ENCODE peak calls at places on chromosomes 6 and 20, in four cellular contexts. G is endothelial cell of umbilical vein, I is stomach, Q is GM12891. K is an unnamed sample.

GRCh38 chr6:167734662-167735497 is 91.8 kb upstream of the AFDN start:
- DNase-seq in I (peak), G (no peak), Q (no peak), K (no peak)

GRCh38 chr6:167778497-167779122 is 48.1 kb upstream of the AFDN start:
- DNase-seq in I (peak), G (no peak), Q (no peak), K (no peak)

GRCh38 chr6:152267967-152268845 is 369.0 kb downstream of the SYNE1 start:
- DNase-seq in G (peak), Q (no peak), I (no peak), K (no peak)

GRCh38 chr6:43076928-43077809 is 1.1 kb downstream of the PTK7 start:
- DNase-seq in G (no peak), I (no peak), Q (no peak), K (no peak)

GRCh38 chr6:160030103-160030502 is 61.2 kb downstream of the IGF2R start:
- DNase-seq in G (peak), I (peak), Q (no peak), K (peak)

GRCh38 chr6:78831492-78831891 is 35.9 kb upstream of the IRAK1BP1 start:
- DNase-seq in G (peak), I (peak), Q (no peak), K (no peak)

GRCh38 chr6:161292145-161292544 is 18.3 kb upstream of the AGPAT4 start:
- DNase-seq in Q (no peak), I (no peak), G (no peak), K (no peak)

GRCh38 chr6:106194949-106195919 is 109.1 kb downstream of the PRDM1 start:
- DNase-seq in G (no peak), I (no peak), Q (no peak), K (no peak)

GRCh38 chr6:30893001-30893591 is 8.8 kb downstream of the DDR1 start:
- DNase-seq in G (no peak), I (no peak), Q (no peak), K (no peak)

GRCh38 chr6:168124921-168125320 is 45.9 kb upstream of the FRMD1 start:
- DNase-seq in I (no peak), G (no peak), Q (no peak), K (no peak)

GRCh38 chr6:72631480-72631879 is 9.6 kb downstream of the KCNQ5 start:
- DNase-seq in I (no peak), Q (no peak), G (no peak), K (no peak)

GRCh38 chr6:53390010-53390409 is 41.3 kb upstream of the ELOVL5 start:
- DNase-seq in I (no peak), G (no peak), Q (no peak), K (no peak)

GRCh38 chr20:56967916-56968315 is 298.5 kb downstream of the BMP7 start:
- DNase-seq in G (no peak), I (no peak), Q (no peak), K (no peak)

GRCh38 chr20:45406260-45407066 is 1.6 kb upstream of the DBNDD2 start:
- DNase-seq in Q (no peak), G (peak), I (peak), K (no peak)

GRCh38 chr6:128641701-128642100 is 121.3 kb upstream of the PTPRK start:
- DNase-seq in Q (no peak), G (no peak), I (no peak), K (no peak)

GRCh38 chr6:134539865-134540323 is 222.0 kb upstream of the SGK1 start:
- DNase-seq in I (no peak), G (no peak), Q (no peak), K (no peak)

GRCh38 chr20:48752963-48753362 is 74.8 kb downstream of the PREX1 start:
- DNase-seq in G (no peak), Q (no peak), I (no peak), K (no peak)

GRCh38 chr6:155589190-155589589 is 133.6 kb upstream of the NOX3 start:
- DNase-seq in I (no peak), G (no peak), Q (no peak), K (no peak)

GRCh38 chr6:37536462-37537225 is 37.0 kb upstream of the CCDC167 start:
- DNase-seq in I (no peak), Q (no peak), G (no peak), K (no peak)

GRCh38 chr20:50915424-50915823 is 15.8 kb downstream of the ADNP start:
- DNase-seq in I (no peak), G (peak), Q (no peak), K (no peak)

GRCh38 chr20:9817654-9818053 is 21.2 kb downstream of the PAK5 start:
- DNase-seq in G (no peak), Q (no peak), I (no peak), K (no peak)

GRCh38 chr20:9815662-9816061 is 23.2 kb downstream of the PAK5 start:
- DNase-seq in I (no peak), G (no peak), Q (no peak), K (no peak)
- TF ChIP-seq POLR2A in I (no peak), G (no peak), Q (no peak), K (no peak)

GRCh38 chr6:33080127-33081089 is 4.6 kb downstream of the HLA-DPB1 start:
- DNase-seq in G (peak), Q (no peak), I (no peak), K (no peak)
- TF ChIP-seq POLR2A in G (no peak), Q (peak), I (no peak), K (no peak)

GRCh38 chr20:53738039-53738944 is 144.7 kb upstream of the ZNF217 start:
- DNase-seq in G (no peak), Q (no peak), I (peak), K (peak)
- TF ChIP-seq POLR2A in G (no peak), Q (no peak), I (no peak), K (peak)

DNA sequence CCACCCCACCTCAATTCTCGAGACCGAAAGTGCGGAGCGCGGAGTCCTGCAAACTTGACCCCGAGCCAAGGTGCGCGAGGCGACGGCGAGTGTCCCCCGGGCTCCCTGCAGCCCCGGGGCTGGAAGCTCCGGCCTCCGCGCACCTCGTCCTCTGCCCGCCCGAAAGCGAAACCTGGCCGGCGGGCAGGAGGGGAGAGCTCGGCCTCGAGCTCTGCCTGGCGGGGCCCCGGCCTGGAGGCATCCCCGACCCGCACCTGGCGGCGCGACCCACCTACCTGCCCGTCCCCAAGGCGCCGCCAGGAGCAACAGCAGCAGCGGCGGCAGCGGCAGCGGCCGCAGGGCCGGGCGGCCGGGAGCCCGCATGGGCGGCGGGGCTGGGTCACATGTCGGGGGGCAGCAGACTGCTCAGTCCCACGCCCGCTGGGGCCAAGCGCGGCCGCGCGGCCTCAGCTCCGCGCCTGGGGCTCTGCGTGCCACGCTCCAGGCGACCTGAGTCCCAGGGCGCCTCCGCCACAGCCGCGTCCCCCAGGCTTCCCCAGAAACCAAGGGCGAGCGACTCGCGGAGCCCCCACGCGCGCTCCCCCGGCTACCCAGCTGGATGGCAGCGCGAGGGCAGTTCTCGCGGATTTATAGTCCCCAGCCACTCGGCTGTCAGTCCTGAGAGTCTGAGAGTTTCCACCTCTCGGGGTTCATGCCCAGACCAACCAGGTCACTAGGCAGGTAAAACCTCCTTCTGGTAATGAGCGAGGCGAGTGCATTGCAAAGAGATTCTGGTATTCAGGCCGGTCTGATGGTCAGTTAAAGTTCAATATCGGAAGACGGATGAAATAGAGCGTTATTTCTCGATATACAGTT is at the start of gene IL20RA:
- DNase-seq in G (no peak), I (peak), Q (peak), K (no peak)
- TF ChIP-seq POLR2A in G (no peak), I (no peak), Q (no peak), K (no peak)

DNA sequence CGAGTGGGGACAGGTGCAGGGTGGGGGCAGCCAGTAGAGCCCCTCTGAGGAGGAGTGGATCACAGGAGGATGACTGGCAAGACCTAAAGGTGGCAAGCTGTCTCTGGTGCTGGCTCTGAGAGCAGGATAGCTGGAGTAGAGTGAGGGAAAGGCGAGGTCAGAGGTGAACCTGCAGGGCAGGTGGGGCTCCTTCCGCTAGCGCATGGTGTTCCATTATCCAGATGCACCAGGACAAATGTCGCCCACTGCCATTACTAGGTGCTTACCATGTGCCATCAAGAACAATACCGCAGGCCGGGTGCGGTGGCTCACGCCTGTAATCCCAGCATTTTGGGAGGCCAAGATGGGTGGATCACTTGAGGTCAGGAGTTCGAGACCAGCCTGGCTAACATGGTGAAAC is 18.3 kb upstream of the FAM110A start:
- DNase-seq in G (no peak), I (no peak), Q (no peak), K (no peak)
- TF ChIP-seq POLR2A in G (no peak), I (no peak), Q (no peak), K (no peak)

DNA sequence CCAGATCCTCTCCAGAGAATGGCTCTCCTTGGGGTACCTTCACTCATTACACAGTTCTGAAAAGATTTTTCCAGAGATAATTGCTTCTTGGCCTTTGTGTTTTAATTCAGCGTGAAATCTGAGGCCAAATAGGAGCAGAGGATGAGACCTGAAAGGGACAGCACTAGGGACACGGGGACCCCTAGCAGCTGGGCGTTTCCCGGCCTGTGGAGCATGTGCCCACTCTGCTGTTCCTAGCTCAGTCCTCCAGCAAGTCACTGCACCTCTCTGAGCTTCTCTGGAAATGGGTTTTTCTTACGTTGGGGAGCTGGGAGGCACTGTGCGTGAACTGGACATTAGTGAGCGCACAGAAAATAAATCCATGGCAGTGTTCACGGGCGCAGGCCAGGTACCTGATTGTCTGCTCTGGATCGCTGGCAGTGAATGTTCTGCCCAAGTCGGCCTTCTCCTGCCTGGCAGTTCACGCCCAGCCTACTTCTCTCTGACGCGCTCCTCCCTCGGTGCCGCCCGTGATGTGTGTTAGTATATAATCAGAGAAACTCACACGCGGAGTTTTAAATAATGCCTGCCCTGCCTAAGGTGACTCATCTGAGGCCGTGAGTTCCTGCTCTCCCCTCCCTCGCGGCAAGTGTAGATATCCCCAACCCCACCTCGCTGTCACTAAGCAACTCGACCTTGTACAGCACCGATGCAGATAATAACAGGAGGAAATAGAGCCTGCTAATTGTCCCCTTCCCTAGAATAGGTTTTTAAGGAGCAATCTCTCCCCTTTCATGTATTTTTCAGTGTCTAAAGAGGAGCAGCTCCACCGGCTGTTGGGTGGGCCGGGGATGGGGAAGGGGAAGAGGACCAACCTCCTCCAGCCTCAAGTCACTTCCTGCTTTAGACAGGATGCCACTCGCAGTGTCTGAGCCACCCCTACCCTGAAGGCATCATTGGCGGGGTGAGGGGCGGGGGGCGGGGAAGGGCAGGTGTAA is 2.7 kb upstream of the TUBB2A start:
- DNase-seq in G (no peak), I (peak), Q (no peak), K (no peak)
- TF ChIP-seq POLR2A in G (no peak), I (no peak), Q (no peak), K (no peak)

K was measured in H54.